ENCODE peak calls at places on chromosomes 6 and 20, in six cellular contexts. S is transverse colon, V is stomach, W is spleen, T is HL-60, M is HCT116. P is an unnamed sample.

GRCh38 chr6:142944126-142945066 is 580 bp downstream of the HIVEP2 start:
- DNase-seq in S (peak), V (peak), W (peak), T (peak), M (peak), P (peak)

GRCh38 chr6:128511518-128511917 is 8.9 kb downstream of the PTPRK start:
- DNase-seq in S (no peak), V (no peak), W (no peak), T (no peak), M (no peak), P (no peak)

GRCh38 chr20:49819702-49820101 is 7.1 kb downstream of the SLC9A8 start:
- DNase-seq in S (no peak), V (no peak), W (no peak), T (no peak), M (no peak), P (no peak)

GRCh38 chr20:39850821-39851330 is 838.2 kb downstream of the MAFB start:
- DNase-seq in S (no peak), V (no peak), W (no peak), T (no peak), M (no peak), P (no peak)

GRCh38 chr6:134347916-134348805 is 30.2 kb upstream of the SGK1 start:
- DNase-seq in S (no peak), V (no peak), W (no peak), T (no peak), M (no peak), P (no peak)

GRCh38 chr20:8812818-8813217 is 256.1 kb upstream of the PLCB4 start:
- DNase-seq in S (no peak), V (no peak), W (no peak), T (no peak), M (no peak), P (no peak)

GRCh38 chr20:64180673-64181072 is 16.4 kb downstream of the MYT1 start:
- DNase-seq in S (no peak), V (no peak), W (no peak), T (no peak), M (no peak), P (no peak)

GRCh38 chr6:31149827-31150447 is 7.7 kb downstream of the CCHCR1 start:
- DNase-seq in S (no peak), V (peak), W (no peak), T (no peak), M (no peak), P (no peak)

GRCh38 chr6:9116026-9116425 is 680.7 kb upstream of the SLC35B3 start:
- DNase-seq in S (no peak), V (no peak), W (no peak), T (no peak), M (no peak), P (no peak)

GRCh38 chr6:15980801-15981200 is 148.1 kb upstream of the MYLIP start:
- DNase-seq in S (no peak), V (no peak), W (no peak), T (no peak), M (no peak), P (no peak)

GRCh38 chr20:35001596-35002362 is 46.1 kb downstream of the MYH7B start:
- DNase-seq in S (no peak), V (no peak), W (peak), T (no peak), M (no peak), P (no peak)

GRCh38 chr6:25576920-25577319 is 75.1 kb upstream of the SCGN start:
- DNase-seq in S (no peak), V (no peak), W (no peak), T (no peak), M (no peak), P (no peak)

GRCh38 chr20:61731363-61732181 is 334.1 kb downstream of the TAF4 start:
- DNase-seq in S (no peak), V (no peak), W (peak), T (no peak), M (no peak), P (no peak)

GRCh38 chr6:39003072-39003471 is 45.5 kb upstream of the GLP1R start:
- DNase-seq in S (no peak), V (no peak), W (no peak), T (no peak), M (no peak), P (no peak)

GRCh38 chr6:149961728-149962425 is 1.9 kb upstream of the ULBP1 start:
- DNase-seq in S (no peak), V (no peak), W (no peak), T (no peak), M (peak), P (no peak)

GRCh38 chr6:118931436-118931835 is 3.5 kb downstream of the MCM9 start:
- DNase-seq in S (no peak), V (no peak), W (no peak), T (no peak), M (no peak), P (no peak)

GRCh38 chr6:13013681-13014550 is 297.3 kb downstream of the PHACTR1 start:
- DNase-seq in S (no peak), V (no peak), W (peak), T (no peak), M (no peak), P (no peak)

GRCh38 chr6:23940466-23940865 is 185.5 kb upstream of the NRSN1 start:
- DNase-seq in S (no peak), V (no peak), W (no peak), T (no peak), M (no peak), P (no peak)

GRCh38 chr6:144543006-144543871 is 258.1 kb downstream of the UTRN start:
- DNase-seq in S (no peak), V (no peak), W (no peak), T (peak), M (peak), P (no peak)

GRCh38 chr6:65199121-65199520 is 507.9 kb downstream of the EYS start:
- DNase-seq in S (no peak), V (no peak), W (no peak), T (no peak), M (no peak), P (no peak)

GRCh38 chr6:169960531-169960890 is 209.1 kb downstream of the ERMARD start:
- DNase-seq in S (no peak), V (peak), W (peak), T (no peak), M (no peak), P (peak)

GRCh38 chr6:31079656-31080261 is 32.6 kb downstream of the C6orf15 start:
- DNase-seq in S (peak), V (peak), W (peak), T (peak), M (peak), P (peak)

GRCh38 chr20:44467289-44467883 is 8.3 kb upstream of the TTPAL start:
- DNase-seq in S (no peak), V (no peak), W (no peak), T (no peak), M (no peak), P (no peak)

GRCh38 chr6:122733259-122733658 is 46.3 kb upstream of the FABP7 start:
- DNase-seq in S (no peak), V (no peak), W (no peak), T (no peak), M (no peak), P (no peak)

GRCh38 chr6:134187751-134188150 is 130.2 kb downstream of the SGK1 start:
- DNase-seq in S (no peak), V (no peak), W (no peak), T (no peak), M (no peak), P (no peak)

GRCh38 chr20:10523438-10523837 is 88.3 kb downstream of the SLX4IP start:
- DNase-seq in S (no peak), V (no peak), W (no peak), T (no peak), M (no peak), P (no peak)

GRCh38 chr20:19253316-19253715 is 40.9 kb downstream of the SLC24A3 start:
- DNase-seq in S (no peak), V (no peak), W (no peak), T (no peak), M (no peak), P (no peak)

GRCh38 chr20:56445540-56445939 is 22.9 kb upstream of the RTF2 start:
- DNase-seq in S (no peak), V (no peak), W (no peak), T (no peak), M (no peak), P (peak)

GRCh38 chr6:102759415-102759814 is 1365.9 kb downstream of the GRIK2 start:
- DNase-seq in S (no peak), V (no peak), W (no peak), T (no peak), M (no peak), P (no peak)

GRCh38 chr6:158068893-158069799 is 87.5 kb downstream of the SYNJ2 start:
- DNase-seq in S (peak), V (peak), W (no peak), T (no peak), M (no peak), P (peak)
- H3K27ac ChIP-seq in S (peak), V (peak), W (no peak), T (no peak), M (peak), P (peak)

GRCh38 chr20:60117040-60117439 is 158.8 kb downstream of the CDH26 start:
- DNase-seq in S (no peak), V (peak), W (no peak), T (no peak), M (no peak), P (no peak)

GRCh38 chr20:60116128-60116909 is 158.1 kb downstream of the CDH26 start:
- DNase-seq in S (no peak), V (peak), W (no peak), T (no peak), M (no peak), P (peak)

GRCh38 chr20:60113771-60114170 is 155.5 kb downstream of the CDH26 start:
- DNase-seq in S (no peak), V (peak), W (no peak), T (peak), M (no peak), P (no peak)

GRCh38 chr20:60113024-60113724 is 155.0 kb downstream of the CDH26 start:
- DNase-seq in S (no peak), V (no peak), W (peak), T (peak), M (no peak), P (peak)

GRCh38 chr20:60115452-60115851 is 157.2 kb downstream of the CDH26 start:
- DNase-seq in S (no peak), V (peak), W (no peak), T (no peak), M (no peak), P (peak)
- TF ChIP-seq POLR2AphosphoS5 in S (no peak), V (no peak), W (peak), T (no peak), M (no peak), P (no peak)

DNA sequence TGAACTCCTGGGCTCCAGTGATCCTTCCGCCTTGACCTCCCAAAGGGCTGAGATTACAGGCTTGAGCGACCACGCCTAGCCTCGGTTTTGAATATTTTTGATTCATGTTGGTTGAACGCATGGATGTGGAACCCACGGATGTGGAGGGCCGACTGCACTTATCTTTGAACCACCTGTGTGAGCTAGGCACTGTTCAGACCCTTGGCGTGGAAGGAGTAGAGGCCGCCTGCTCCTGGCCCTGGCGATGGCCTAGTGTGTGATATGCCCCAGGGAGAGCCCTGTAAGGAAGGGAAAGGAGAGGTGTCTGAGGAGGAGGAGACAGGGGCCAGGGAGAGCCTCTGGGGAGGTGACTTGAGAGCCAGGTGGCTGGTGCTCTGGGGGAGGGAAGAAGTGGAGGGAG is 64.3 kb downstream of the BCAS4 start:
- DNase-seq in S (no peak), V (no peak), W (no peak), T (no peak), M (no peak), P (no peak)
- H3K27ac ChIP-seq in S (no peak), V (no peak), W (no peak), T (no peak), M (no peak), P (no peak)

GRCh38 chr6:151067684-151068596 is 171.8 kb upstream of the AKAP12 start:
- DNase-seq in S (peak), V (peak), W (no peak), T (no peak), M (peak), P (no peak)
- TF ChIP-seq POLR2AphosphoS5 in S (peak), V (peak), W (no peak), T (no peak), M (peak), P (no peak)

GRCh38 chr20:45765307-45765910 is 26.3 kb downstream of the WFDC3 start:
- DNase-seq in S (no peak), V (no peak), W (no peak), T (no peak), M (no peak), P (no peak)
- H3K27ac ChIP-seq in S (no peak), V (no peak), W (no peak), T (no peak), M (no peak), P (no peak)

GRCh38 chr6:3063733-3064700 is 4.3 kb upstream of the RIPK1 start:
- DNase-seq in S (peak), V (peak), W (peak), T (peak), M (peak), P (peak)
- TF ChIP-seq POLR2AphosphoS5 in S (peak), V (peak), W (peak), T (peak), M (peak), P (peak)

GRCh38 chr6:11473008-11473740 is 64.4 kb upstream of the TMEM170B start:
- DNase-seq in S (no peak), V (no peak), W (no peak), T (no peak), M (no peak), P (no peak)
- H3K27ac ChIP-seq in S (no peak), V (no peak), W (no peak), T (no peak), M (no peak), P (peak)

DNA sequence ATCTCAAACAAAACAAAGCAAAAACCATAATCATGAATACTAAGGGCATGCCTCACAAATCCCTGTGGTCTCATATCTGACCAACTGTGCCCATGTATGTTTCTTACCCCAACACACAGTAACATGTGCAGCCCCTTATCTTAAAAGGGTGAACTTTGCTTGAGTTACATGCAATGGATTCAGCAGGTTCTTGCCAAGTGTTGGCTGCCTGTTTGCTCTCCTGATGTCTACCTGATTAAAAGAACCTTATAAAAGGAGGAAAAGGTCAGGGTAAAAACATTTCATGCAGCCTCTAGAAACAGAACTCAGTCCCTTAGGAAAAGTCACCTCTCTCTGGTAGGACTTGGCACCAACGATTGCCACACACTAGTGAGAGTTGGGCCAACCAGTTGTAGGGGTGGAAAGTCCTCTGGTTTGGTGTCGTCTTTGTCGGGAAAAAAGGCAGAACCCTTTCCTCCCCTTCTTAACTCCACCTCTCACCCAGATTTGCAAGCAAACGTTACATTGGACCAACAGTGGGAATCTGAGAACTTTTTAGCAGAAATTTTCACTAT is 14.0 kb upstream of the LRRN4 start:
- DNase-seq in S (no peak), V (peak), W (no peak), T (no peak), M (no peak), P (no peak)
- TF ChIP-seq POLR2AphosphoS5 in S (no peak), V (peak), W (no peak), T (no peak), M (no peak), P (no peak)

DNA sequence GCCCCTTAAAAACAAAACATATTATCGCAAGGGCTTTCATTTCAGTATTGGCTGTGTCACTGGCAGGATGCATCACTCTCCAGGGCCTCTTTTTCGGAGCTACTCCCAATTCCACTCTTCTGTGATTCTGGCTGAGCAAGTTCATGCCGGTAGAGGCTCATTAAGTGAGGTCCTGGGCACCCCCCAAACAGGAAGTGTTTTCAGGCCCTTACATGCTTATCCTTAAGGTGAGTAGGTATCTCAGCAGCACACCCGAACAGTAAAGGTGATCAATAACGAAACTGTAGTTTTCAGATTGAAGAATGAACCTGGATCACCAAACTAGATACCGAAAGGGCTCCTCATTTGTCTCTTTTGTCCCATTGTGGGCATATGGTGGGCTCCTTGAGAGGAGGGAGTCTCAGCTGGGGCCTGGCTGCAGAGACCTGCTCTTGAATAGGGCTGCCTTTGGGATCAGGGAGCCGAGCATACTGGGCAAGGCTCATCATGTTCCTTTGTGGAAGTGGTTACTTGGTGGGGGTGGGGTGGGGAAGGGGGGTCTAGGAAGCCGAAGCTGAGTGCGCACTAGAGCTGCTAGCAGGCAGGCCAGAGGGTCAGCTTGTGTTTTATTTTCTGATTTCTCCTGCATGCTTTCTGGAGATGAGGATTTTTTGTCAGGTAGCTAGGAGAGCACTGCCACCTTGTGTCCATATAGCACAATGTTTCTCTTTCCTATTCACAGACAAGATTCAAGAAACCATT is 65.2 kb downstream of the CDS2 start:
- DNase-seq in S (peak), V (peak), W (no peak), T (peak), M (peak), P (peak)
- H3K27ac ChIP-seq in S (peak), V (no peak), W (no peak), T (no peak), M (peak), P (no peak)

P was measured in upper lobe of left lung.